ENCODE peak calls at places on chromosomes 6 and 20, in six cellular contexts. F is upper lobe of left lung, M is A549, E is K562, N is GM12878, H is HepG2. R is an unnamed sample.

GRCh38 chr6:88663801-88664200 is 299.6 kb downstream of the RNGTT start:
- ATAC-seq in F (no peak), M (no peak), H (no peak), E (no peak), N (no peak), R (no peak)

GRCh38 chr20:60139663-60140446 is 181.6 kb downstream of the CDH26 start:
- ATAC-seq in M (no peak), N (no peak), H (no peak), E (no peak), F (no peak), R (peak; percentile 21)

GRCh38 chr6:12369781-12370262 is 79.7 kb downstream of the EDN1 start:
- ATAC-seq in F (peak; percentile 83), E (no peak), M (peak; percentile 7), H (no peak), N (peak; percentile 92), R (no peak)

GRCh38 chr20:49682278-49682677 is 31.4 kb downstream of the B4GALT5 start:
- ATAC-seq in H (peak; percentile 15), F (no peak), E (no peak), M (no peak), N (no peak), R (no peak)

GRCh38 chr6:29509239-29509638 is 21.5 kb upstream of the MAS1L start:
- ATAC-seq in E (no peak), N (peak; percentile 95), H (no peak), M (no peak), F (no peak), R (no peak)

GRCh38 chr6:11366934-11367637 is 134.6 kb upstream of the NEDD9 start:
- ATAC-seq in H (peak; percentile 67), E (no peak), M (peak; percentile 71), F (no peak), N (peak; percentile 51), R (no peak)

GRCh38 chr6:44530209-44530909 is 142.9 kb downstream of the CDC5L start:
- ATAC-seq in N (no peak), E (no peak), M (no peak), H (peak; percentile 34), F (no peak), R (no peak)

GRCh38 chr20:19834783-19835182 is 76.7 kb downstream of the RIN2 start:
- ATAC-seq in E (no peak), N (no peak), F (no peak), M (no peak), H (no peak), R (no peak)

GRCh38 chr6:87824813-87825475 is 122.9 kb upstream of the AKIRIN2 start:
- ATAC-seq in N (peak; percentile 64), M (no peak), E (no peak), F (no peak), H (no peak), R (peak; percentile 63)

GRCh38 chr6:137095093-137095492 is 50.3 kb upstream of the IL20RA start:
- ATAC-seq in E (no peak), M (no peak), H (no peak), F (no peak), N (no peak), R (no peak)

GRCh38 chr20:41776450-41776849 is 158.3 kb upstream of the CHD6 start:
- ATAC-seq in M (no peak), N (no peak), H (no peak), E (no peak), F (no peak), R (no peak)

GRCh38 chr20:41786158-41786557 is 168.0 kb upstream of the CHD6 start:
- ATAC-seq in E (no peak), M (no peak), H (no peak), N (no peak), F (no peak), R (no peak)

GRCh38 chr20:41783423-41784220 is 165.4 kb upstream of the CHD6 start:
- ATAC-seq in E (no peak), M (no peak), N (peak; percentile 70), F (no peak), H (no peak), R (no peak)

GRCh38 chr20:41782730-41783406 is 164.7 kb upstream of the CHD6 start:
- ATAC-seq in N (no peak), H (no peak), F (no peak), M (no peak), E (no peak), R (no peak)

DNA sequence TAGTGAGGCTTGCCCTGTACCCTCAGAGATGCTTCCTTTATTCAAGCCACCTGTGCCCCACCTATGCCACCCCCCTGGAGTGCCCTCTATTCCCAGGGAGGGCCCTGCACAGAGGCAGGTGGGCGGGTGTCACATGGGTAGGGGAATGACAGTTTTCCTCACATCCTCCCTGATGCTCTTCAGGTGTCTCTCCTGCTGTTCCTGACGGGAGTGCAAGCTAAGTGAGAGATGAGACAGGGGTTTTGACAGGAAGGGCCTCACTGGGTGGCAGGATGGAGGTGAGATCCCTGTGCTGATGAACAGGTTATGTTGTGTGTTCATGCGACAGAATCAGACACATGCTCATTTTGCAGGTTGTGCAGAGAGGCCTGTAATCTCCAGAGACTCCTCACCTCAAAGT is 164.1 kb upstream of the CHD6 start:
- ATAC-seq in F (no peak), M (no peak), E (no peak), H (no peak), N (no peak), R (no peak)
- TF ChIP-seq EP300 in F (no peak), M (no peak), E (no peak), H (no peak), N (no peak), R (no peak)

GRCh38 chr6:109008951-109009760 is 85.5 kb downstream of the SESN1 start:
- ATAC-seq in H (peak; percentile 98), E (peak; percentile 99), N (peak; percentile 99), M (peak; percentile 99), F (peak; percentile 98), R (peak; percentile 95)

GRCh38 chr6:109007521-109007920 is 87.1 kb downstream of the SESN1 start:
- ATAC-seq in F (no peak), E (no peak), N (no peak), M (no peak), H (no peak), R (no peak)

GRCh38 chr6:109009761-109010612 is 84.7 kb downstream of the SESN1 start:
- ATAC-seq in E (peak; percentile 70), M (peak; percentile 73), H (peak; percentile 47), F (no peak), N (peak; percentile 48), R (peak; percentile 18)

GRCh38 chr6:109008061-109008460 is 86.6 kb downstream of the SESN1 start:
- ATAC-seq in N (peak; percentile 54), H (no peak), M (no peak), E (no peak), F (no peak), R (no peak)

DNA sequence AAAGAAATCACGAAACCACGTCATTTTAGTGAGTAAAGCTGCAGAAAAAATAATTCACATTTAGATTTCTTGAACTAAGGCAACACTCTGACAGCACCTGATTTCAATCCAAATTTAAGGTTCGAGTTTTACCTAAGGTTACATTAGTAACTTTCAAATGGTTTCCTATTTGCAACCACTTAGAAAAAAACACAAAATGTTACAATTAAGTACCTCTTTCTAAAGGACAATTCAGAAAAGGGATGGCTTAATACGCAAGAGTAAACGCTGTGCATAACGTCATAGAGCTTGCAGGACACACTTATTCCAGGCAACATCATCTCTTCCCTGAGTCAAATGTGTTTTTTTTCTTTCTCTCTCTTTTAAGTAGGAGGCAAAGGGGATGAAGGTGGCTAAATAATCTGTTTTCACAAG is 86.1 kb downstream of the SESN1 start:
- ATAC-seq in H (peak; percentile 42), N (peak; percentile 15), F (peak; percentile 55), E (peak; percentile 5), M (peak; percentile 32), R (peak; percentile 32)
- TF ChIP-seq EP300 in H (no peak), N (no peak), F (no peak), E (no peak), M (no peak), R (no peak)

GRCh38 chr6:5083307-5083583 is 1.9 kb upstream of the PPP1R3G start:
- ATAC-seq in N (no peak), H (no peak), F (no peak), M (no peak), E (no peak), R (no peak)

GRCh38 chr6:5081955-5082354 is 3.2 kb upstream of the PPP1R3G start:
- ATAC-seq in H (peak; percentile 0), F (no peak), N (no peak), M (no peak), E (no peak), R (no peak)

GRCh38 chr6:5081182-5081581 is 4.0 kb upstream of the PPP1R3G start:
- ATAC-seq in F (no peak), H (peak; percentile 3), E (no peak), M (no peak), N (no peak), R (no peak)

GRCh38 chr6:5083813-5084191 is 1.3 kb upstream of the PPP1R3G start:
- ATAC-seq in M (no peak), H (no peak), E (no peak), N (no peak), F (no peak), R (no peak)

GRCh38 chr6:5082487-5083306 is 2.4 kb upstream of the PPP1R3G start:
- ATAC-seq in N (no peak), E (peak; percentile 35), F (no peak), M (peak; percentile 55), H (peak; percentile 88), R (no peak)
- TF ChIP-seq EP300 in N (no peak), E (no peak), F (no peak), M (no peak), H (no peak), R (no peak)

GRCh38 chr20:47336013-47336754 is 20.3 kb downstream of the ZMYND8 start:
- ATAC-seq in F (no peak), H (no peak), M (no peak), E (no peak), N (no peak), R (peak; percentile 66)
- TF ChIP-seq EP300 in F (no peak), H (no peak), M (no peak), E (no peak), N (no peak), R (no peak)

GRCh38 chr6:14059791-14060436 is 57.7 kb upstream of the CD83 start:
- ATAC-seq in H (no peak), F (no peak), N (no peak), E (no peak), M (no peak), R (no peak)
- TF ChIP-seq EP300 in H (no peak), F (no peak), N (no peak), E (no peak), M (no peak), R (no peak)

DNA sequence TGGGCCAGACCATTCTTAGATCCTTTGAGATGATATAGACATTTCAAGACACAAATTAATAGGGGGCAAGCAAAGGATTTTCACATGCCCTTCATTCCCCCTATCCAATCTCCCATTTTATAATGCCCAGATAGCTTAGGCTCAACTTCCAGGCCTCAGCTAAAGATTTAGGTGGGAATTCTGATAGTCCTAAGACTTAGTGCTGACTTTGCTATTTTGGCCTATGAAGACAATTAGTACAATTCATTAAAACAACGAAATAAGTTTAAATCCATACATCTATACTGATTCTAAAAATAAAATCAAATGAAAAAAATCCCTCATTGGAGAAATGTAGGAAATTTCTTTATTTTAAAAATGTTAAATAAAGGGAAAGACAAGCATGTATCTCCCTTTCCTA is 259.5 kb downstream of the CBLN4 start:
- ATAC-seq in N (no peak), H (no peak), M (no peak), F (no peak), E (no peak), R (no peak)
- TF ChIP-seq EP300 in N (no peak), H (no peak), M (no peak), F (no peak), E (no peak), R (no peak)

R was measured in gastroesophageal sphincter.